ENCODE peak calls at places on chromosome 3, in eight cellular contexts. E is GOT3; R is fibroblast of the conjunctiva; D is activated CD8-positive, alpha-beta memory T cell treated with anti-CD3 and anti-CD28 coated beads, Interleukin-2, amount 50 U/mL, for 4 hours; J is nucleus accumbens; Y is keratinocyte; O is effector memory CD8-positive, alpha-beta T cell; S is aorta. X is an unnamed sample.

GRCh38 chr3:9825461-9826040 is 15.5 kb downstream of the TTLL3 start:
- DNase-seq in Y (no peak), E (no peak), S (no peak), R (no peak), D (no peak), J (no peak), O (no peak), X (no peak)

GRCh38 chr3:36911990-36912804 is 32.7 kb downstream of the TRANK1 start:
- DNase-seq in J (no peak), O (peak; percentile 24), E (no peak), S (no peak), D (no peak), R (peak; percentile 45), Y (no peak), X (peak; percentile 63)

GRCh38 chr3:125990253-125990970 is 21.4 kb downstream of the ROPN1B start:
- DNase-seq in J (peak; percentile 64), R (peak; percentile 63), E (peak; percentile 73), D (peak; percentile 65), O (peak; percentile 44), S (peak; percentile 94), Y (peak; percentile 17), X (no peak)

GRCh38 chr3:64398431-64398830 is 173.2 kb upstream of the PRICKLE2 start:
- DNase-seq in S (no peak), Y (no peak), J (no peak), R (peak; percentile 62), E (no peak), O (no peak), D (no peak), X (no peak)

GRCh38 chr3:32998631-32999451 is 47.4 kb downstream of the CCR4 start:
- DNase-seq in S (no peak), O (no peak), D (no peak), E (no peak), Y (no peak), R (no peak), J (no peak), X (no peak)

GRCh38 chr3:109331692-109332091 is 5.7 kb downstream of the DPPA4 start:
- DNase-seq in S (no peak), O (no peak), E (no peak), D (no peak), R (no peak), Y (no peak), J (no peak), X (no peak)

GRCh38 chr3:194296448-194296831 is 54.7 kb downstream of the CPN2 start:
- DNase-seq in Y (peak; percentile 54), S (peak; percentile 84), D (no peak), J (no peak), R (peak; percentile 49), E (no peak), O (no peak), X (peak; percentile 16)

GRCh38 chr3:146142757-146143156 is 18.2 kb downstream of the PLOD2 start:
- DNase-seq in S (no peak), O (no peak), J (no peak), E (no peak), Y (no peak), R (no peak), D (no peak), X (no peak)

GRCh38 chr3:183553263-183554026 is 2.1 kb downstream of the KLHL6 start:
- DNase-seq in D (no peak), S (no peak), Y (no peak), R (no peak), E (no peak), O (no peak), J (no peak), X (no peak)

GRCh38 chr3:88113311-88114162 is 36.2 kb upstream of the C3orf38 start:
- DNase-seq in Y (no peak), O (peak; percentile 63), J (peak; percentile 22), E (no peak), R (peak; percentile 63), D (peak; percentile 56), S (no peak), X (peak; percentile 76)

GRCh38 chr3:68876112-68876713 is 56.1 kb downstream of the TAFA4 start:
- DNase-seq in J (peak; percentile 1), Y (peak; percentile 19), O (peak; percentile 18), E (no peak), S (no peak), R (peak; percentile 59), D (no peak), X (peak; percentile 74)

GRCh38 chr3:147398841-147399534 is 7.4 kb downstream of the ZIC4 start:
- DNase-seq in D (no peak), R (no peak), S (no peak), Y (no peak), O (no peak), J (no peak), E (no peak), X (no peak)

GRCh38 chr3:95752199-95752598 is 1062.2 kb upstream of the EPHA6 start:
- DNase-seq in D (no peak), R (no peak), Y (no peak), O (no peak), J (no peak), E (no peak), S (no peak), X (no peak)

GRCh38 chr3:5565026-5565425 is 377.5 kb downstream of the EDEM1 start:
- DNase-seq in O (no peak), S (no peak), J (no peak), Y (no peak), E (no peak), R (no peak), D (no peak), X (no peak)

GRCh38 chr3:48275292-48276027 is 34.6 kb downstream of the ZNF589 start:
- DNase-seq in S (no peak), D (no peak), E (no peak), Y (no peak), O (no peak), J (no peak), R (no peak), X (no peak)

GRCh38 chr3:47803478-47804025 is 614 bp downstream of the DHX30 start:
- DNase-seq in R (no peak), Y (no peak), E (no peak), D (no peak), S (no peak), O (no peak), J (no peak), X (no peak)